ENCODE peak calls at places on chromosomes 11 and 22, in eight cellular contexts. One of them, this sample, is unnamed.

GRCh38 chr22:37762389-37762836 is 45.3 kb upstream of the GCAT start:
- DNase-seq in suprapubic skin: no peak
- DNase-seq in AG09309: no peak
- DNase-seq in Calu3: no peak
- DNase-seq in fibroblast of pulmonary artery: no peak
- DNase-seq in pancreas: no peak
- DNase-seq in H9: no peak
- DNase-seq in cardiac fibroblast: no peak
- DNase-seq in this sample: no peak

GRCh38 chr11:36186340-36186739 is 102.9 kb downstream of the COMMD9 start:
- DNase-seq in suprapubic skin: no peak
- DNase-seq in AG09309: peak
- DNase-seq in Calu3: no peak
- DNase-seq in fibroblast of pulmonary artery: peak
- DNase-seq in pancreas: no peak
- DNase-seq in H9: no peak
- DNase-seq in cardiac fibroblast: peak
- DNase-seq in this sample: no peak

GRCh38 chr22:29517215-29517908 is 36.2 kb downstream of the THOC5 start:
- DNase-seq in suprapubic skin: no peak
- DNase-seq in AG09309: no peak
- DNase-seq in Calu3: no peak
- DNase-seq in fibroblast of pulmonary artery: no peak
- DNase-seq in pancreas: no peak
- DNase-seq in H9: no peak
- DNase-seq in cardiac fibroblast: no peak
- DNase-seq in this sample: no peak

GRCh38 chr11:129374081-129374992 is 1.3 kb upstream of the BARX2 start:
- DNase-seq in suprapubic skin: no peak
- DNase-seq in AG09309: no peak
- DNase-seq in Calu3: no peak
- DNase-seq in fibroblast of pulmonary artery: no peak
- DNase-seq in pancreas: peak
- DNase-seq in H9: peak
- DNase-seq in cardiac fibroblast: no peak
- DNase-seq in this sample: no peak

GRCh38 chr11:86692317-86692716 is 19.9 kb upstream of the ME3 start:
- DNase-seq in suprapubic skin: no peak
- DNase-seq in AG09309: no peak
- DNase-seq in Calu3: no peak
- DNase-seq in fibroblast of pulmonary artery: peak
- DNase-seq in pancreas: no peak
- DNase-seq in H9: no peak
- DNase-seq in cardiac fibroblast: no peak
- DNase-seq in this sample: no peak

GRCh38 chr22:48919851-48920589 is 907.7 kb downstream of the BRD1 start:
- DNase-seq in suprapubic skin: no peak
- DNase-seq in AG09309: no peak
- DNase-seq in Calu3: no peak
- DNase-seq in fibroblast of pulmonary artery: no peak
- DNase-seq in pancreas: no peak
- DNase-seq in H9: peak
- DNase-seq in cardiac fibroblast: no peak
- DNase-seq in this sample: no peak

GRCh38 chr11:1130276-1131032 is 27.3 kb upstream of the MUC5AC start:
- DNase-seq in suprapubic skin: no peak
- DNase-seq in AG09309: no peak
- DNase-seq in Calu3: no peak
- DNase-seq in fibroblast of pulmonary artery: no peak
- DNase-seq in pancreas: no peak
- DNase-seq in H9: no peak
- DNase-seq in cardiac fibroblast: no peak
- DNase-seq in this sample: no peak

GRCh38 chr22:49624421-49625177 is 203.1 kb downstream of the BRD1 start:
- DNase-seq in suprapubic skin: no peak
- DNase-seq in AG09309: no peak
- DNase-seq in Calu3: no peak
- DNase-seq in fibroblast of pulmonary artery: no peak
- DNase-seq in pancreas: peak
- DNase-seq in H9: no peak
- DNase-seq in cardiac fibroblast: no peak
- DNase-seq in this sample: no peak

GRCh38 chr11:86660011-86660595 is 12.3 kb downstream of the ME3 start:
- DNase-seq in suprapubic skin: no peak
- DNase-seq in AG09309: no peak
- DNase-seq in Calu3: no peak
- DNase-seq in fibroblast of pulmonary artery: peak
- DNase-seq in pancreas: no peak
- DNase-seq in H9: no peak
- DNase-seq in cardiac fibroblast: peak
- DNase-seq in this sample: no peak

GRCh38 chr11:72662036-72662435 is 12.2 kb downstream of the PDE2A start:
- DNase-seq in suprapubic skin: no peak
- DNase-seq in AG09309: no peak
- DNase-seq in Calu3: no peak
- DNase-seq in fibroblast of pulmonary artery: no peak
- DNase-seq in pancreas: no peak
- DNase-seq in H9: no peak
- DNase-seq in cardiac fibroblast: no peak
- DNase-seq in this sample: no peak

GRCh38 chr11:104830080-104830479 is 68.2 kb downstream of the CASP12 start:
- DNase-seq in suprapubic skin: no peak
- DNase-seq in AG09309: peak
- DNase-seq in Calu3: peak
- DNase-seq in fibroblast of pulmonary artery: peak
- DNase-seq in pancreas: no peak
- DNase-seq in H9: no peak
- DNase-seq in cardiac fibroblast: peak
- DNase-seq in this sample: no peak

GRCh38 chr22:29633514-29634312 is 30.3 kb downstream of the NF2 start:
- DNase-seq in suprapubic skin: no peak
- DNase-seq in AG09309: no peak
- DNase-seq in Calu3: no peak
- DNase-seq in fibroblast of pulmonary artery: peak
- DNase-seq in pancreas: no peak
- DNase-seq in H9: no peak
- DNase-seq in cardiac fibroblast: peak
- DNase-seq in this sample: no peak

GRCh38 chr11:128824199-128825049 is 42.7 kb downstream of the KCNJ1 start:
- DNase-seq in suprapubic skin: no peak
- DNase-seq in AG09309: no peak
- DNase-seq in Calu3: no peak
- DNase-seq in fibroblast of pulmonary artery: no peak
- DNase-seq in pancreas: no peak
- DNase-seq in H9: no peak
- DNase-seq in cardiac fibroblast: peak
- DNase-seq in this sample: no peak

GRCh38 chr22:17264321-17265052 is 45.3 kb upstream of the ADA2 start:
- DNase-seq in suprapubic skin: no peak
- DNase-seq in AG09309: no peak
- DNase-seq in Calu3: no peak
- DNase-seq in fibroblast of pulmonary artery: peak
- DNase-seq in pancreas: no peak
- DNase-seq in H9: peak
- DNase-seq in cardiac fibroblast: peak
- DNase-seq in this sample: peak

GRCh38 chr11:112553340-112553739 is 292.7 kb upstream of the PLET1 start:
- DNase-seq in suprapubic skin: no peak
- DNase-seq in AG09309: no peak
- DNase-seq in Calu3: no peak
- DNase-seq in fibroblast of pulmonary artery: no peak
- DNase-seq in pancreas: no peak
- DNase-seq in H9: no peak
- DNase-seq in cardiac fibroblast: no peak
- DNase-seq in this sample: no peak

GRCh38 chr11:112558691-112559090 is 298.0 kb upstream of the PLET1 start:
- DNase-seq in suprapubic skin: no peak
- DNase-seq in AG09309: no peak
- DNase-seq in Calu3: no peak
- DNase-seq in fibroblast of pulmonary artery: peak
- DNase-seq in pancreas: no peak
- DNase-seq in H9: no peak
- DNase-seq in cardiac fibroblast: peak
- DNase-seq in this sample: no peak

GRCh38 chr11:112554586-112554985 is 293.9 kb upstream of the PLET1 start:
- DNase-seq in suprapubic skin: no peak
- DNase-seq in AG09309: no peak
- DNase-seq in Calu3: no peak
- DNase-seq in fibroblast of pulmonary artery: no peak
- DNase-seq in pancreas: no peak
- DNase-seq in H9: no peak
- DNase-seq in cardiac fibroblast: no peak
- DNase-seq in this sample: no peak

DNA sequence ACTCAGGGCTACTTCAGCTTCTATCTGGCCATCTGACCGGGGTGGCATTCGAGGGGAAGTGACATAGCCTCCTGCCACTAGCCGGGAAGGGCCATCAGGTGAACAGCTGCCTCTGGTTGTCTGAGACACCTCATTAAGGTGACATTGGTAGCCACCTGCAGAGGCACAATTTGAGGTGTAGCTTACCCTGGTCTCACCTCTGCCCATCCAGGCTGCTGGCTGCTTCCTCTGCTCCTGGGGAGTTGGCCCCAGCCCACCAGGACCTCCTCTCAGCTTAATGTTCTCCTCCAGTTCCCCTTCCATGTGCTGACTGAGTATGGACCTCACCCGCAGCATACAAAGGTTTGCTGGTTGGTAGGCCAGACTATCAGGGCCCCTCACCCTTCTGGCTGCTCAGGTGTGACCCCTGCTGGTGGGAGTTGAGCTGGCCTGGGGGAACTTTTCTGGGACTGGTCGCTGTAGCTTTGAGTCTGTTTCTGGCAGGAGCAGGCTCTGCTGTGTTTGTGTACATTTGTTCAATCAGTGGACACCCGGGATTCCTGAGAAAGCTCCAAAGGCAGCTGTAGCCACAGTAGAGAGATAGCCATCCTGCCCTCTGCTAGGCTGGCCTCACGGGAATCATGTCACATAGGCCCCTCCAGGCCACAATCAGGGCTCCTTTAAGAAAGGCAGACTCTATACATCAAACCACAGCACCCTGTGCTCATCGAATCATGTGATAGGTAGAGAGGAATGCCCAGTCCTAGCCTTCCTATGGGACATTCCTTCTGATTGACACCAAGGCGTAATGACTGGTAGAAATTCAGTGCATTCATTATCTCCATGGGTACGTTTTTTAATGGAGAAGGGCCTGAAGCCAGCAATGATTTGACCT is 295.1 kb upstream of the PLET1 start:
- DNase-seq in suprapubic skin: no peak
- DNase-seq in AG09309: no peak
- DNase-seq in Calu3: peak
- DNase-seq in fibroblast of pulmonary artery: peak
- DNase-seq in pancreas: peak
- DNase-seq in H9: peak
- DNase-seq in cardiac fibroblast: peak
- DNase-seq in this sample: peak
- TF ChIP-seq CTCF in suprapubic skin: no peak
- TF ChIP-seq CTCF in AG09309: peak
- TF ChIP-seq CTCF in Calu3: peak
- TF ChIP-seq CTCF in fibroblast of pulmonary artery: peak
- TF ChIP-seq CTCF in pancreas: peak
- TF ChIP-seq CTCF in H9: peak
- TF ChIP-seq CTCF in cardiac fibroblast: peak
- TF ChIP-seq CTCF in this sample: peak

DNA sequence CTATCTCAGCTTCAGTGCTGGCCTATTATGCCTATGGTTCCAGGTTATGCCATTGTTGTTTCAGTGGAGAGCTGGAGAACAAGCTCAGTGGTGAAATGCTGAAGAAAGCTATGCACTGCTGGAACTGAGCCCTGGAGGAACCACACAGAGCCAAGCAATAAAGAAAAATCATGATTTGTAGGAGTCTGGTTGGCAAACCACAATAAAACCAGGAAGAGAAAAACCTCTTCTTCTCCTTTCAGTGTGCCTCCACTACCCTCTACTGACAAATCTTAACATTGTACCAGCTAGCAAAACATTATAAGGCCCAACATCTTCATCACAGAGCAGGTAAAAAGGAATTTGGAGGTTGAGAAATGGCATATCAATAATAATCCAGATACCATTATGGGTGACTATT is 5.3 kb downstream of the OR51F2 start:
- DNase-seq in suprapubic skin: no peak
- DNase-seq in AG09309: no peak
- DNase-seq in Calu3: no peak
- DNase-seq in fibroblast of pulmonary artery: peak
- DNase-seq in pancreas: no peak
- DNase-seq in H9: no peak
- DNase-seq in cardiac fibroblast: peak
- DNase-seq in this sample: no peak
- TF ChIP-seq CTCF in suprapubic skin: no peak
- TF ChIP-seq CTCF in AG09309: no peak
- TF ChIP-seq CTCF in Calu3: peak
- TF ChIP-seq CTCF in fibroblast of pulmonary artery: no peak
- TF ChIP-seq CTCF in pancreas: no peak
- TF ChIP-seq CTCF in H9: peak
- TF ChIP-seq CTCF in cardiac fibroblast: peak
- TF ChIP-seq CTCF in this sample: no peak

GRCh38 chr11:27717377-27717776 is 17.1 kb upstream of the BDNF start:
- DNase-seq in suprapubic skin: no peak
- DNase-seq in AG09309: no peak
- DNase-seq in Calu3: no peak
- DNase-seq in fibroblast of pulmonary artery: peak
- DNase-seq in pancreas: no peak
- DNase-seq in H9: no peak
- DNase-seq in cardiac fibroblast: no peak
- DNase-seq in this sample: no peak
- TF ChIP-seq CTCF in suprapubic skin: no peak
- TF ChIP-seq CTCF in AG09309: peak
- TF ChIP-seq CTCF in Calu3: peak
- TF ChIP-seq CTCF in fibroblast of pulmonary artery: peak
- TF ChIP-seq CTCF in pancreas: no peak
- TF ChIP-seq CTCF in H9: peak
- TF ChIP-seq CTCF in cardiac fibroblast: peak
- TF ChIP-seq CTCF in this sample: peak

DNA sequence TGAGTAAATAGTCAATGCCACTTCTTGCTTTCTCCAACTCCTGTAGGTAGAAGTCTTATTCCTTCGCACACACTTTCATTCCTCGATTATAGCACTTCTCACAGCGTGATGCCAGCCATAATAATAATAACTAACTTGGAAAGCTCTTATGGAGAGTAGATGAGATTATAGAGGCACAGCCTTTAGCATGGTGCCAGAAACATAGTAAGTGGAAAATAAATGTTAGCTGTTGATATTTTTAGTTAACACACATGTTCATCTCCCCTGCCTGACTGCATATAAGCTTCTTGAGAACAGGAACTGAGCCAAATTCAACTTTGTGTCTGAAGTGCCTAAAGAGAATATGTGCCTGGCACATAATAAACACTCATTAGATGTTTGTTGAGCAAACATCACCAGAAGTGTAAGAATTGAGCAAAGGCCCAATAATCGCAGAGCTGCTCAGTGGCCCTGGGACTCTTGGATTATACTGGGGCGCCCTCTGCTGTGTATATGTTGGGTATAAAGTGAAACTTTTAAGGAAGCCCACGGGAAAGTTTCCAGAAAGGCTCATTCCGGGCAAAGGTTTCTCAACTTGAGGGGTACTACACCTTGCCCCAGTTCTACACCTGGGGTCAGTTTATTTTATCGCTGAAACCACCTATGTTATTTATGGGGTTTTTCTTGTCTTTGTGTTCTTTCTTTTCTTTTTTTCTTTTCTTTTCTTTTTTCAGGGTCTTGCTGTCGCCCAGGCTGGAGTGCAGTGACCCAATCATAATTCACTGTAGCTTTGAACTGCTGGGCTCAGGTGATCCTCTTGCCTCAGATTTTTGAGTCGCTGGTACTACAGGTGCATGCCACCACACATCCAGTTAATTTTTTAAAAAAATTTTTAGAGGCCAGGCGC is 22.3 kb downstream of the SLN start:
- DNase-seq in suprapubic skin: no peak
- DNase-seq in AG09309: peak
- DNase-seq in Calu3: peak
- DNase-seq in fibroblast of pulmonary artery: peak
- DNase-seq in pancreas: peak
- DNase-seq in H9: peak
- DNase-seq in cardiac fibroblast: peak
- DNase-seq in this sample: peak
- TF ChIP-seq CTCF in suprapubic skin: peak
- TF ChIP-seq CTCF in AG09309: peak
- TF ChIP-seq CTCF in Calu3: no peak
- TF ChIP-seq CTCF in fibroblast of pulmonary artery: peak
- TF ChIP-seq CTCF in pancreas: peak
- TF ChIP-seq CTCF in H9: peak
- TF ChIP-seq CTCF in cardiac fibroblast: peak
- TF ChIP-seq CTCF in this sample: peak